ENCODE peak calls at places on chromosome 12, in ten cellular contexts. O is effector memory CD4-positive, alpha-beta T cell; M is tibial artery; Q is breast epithelium; F is vagina; Z is CD8-positive, alpha-beta memory T cell; Y is thyroid gland; D is endothelial cell of umbilical vein; T is lower lobe of right lung; H is IMR-90. E is an unnamed sample. For H3K27me3, the result is how much of the 10 kb centered on the place peaks cover.

GRCh38 chr12:1047898-1048660 is 57.1 kb downstream of the ERC1 start:
- DNase-seq in D (peak), M (no peak), Z (no peak), Q (no peak), O (no peak), Y (no peak), H (no peak), F (no peak), T (no peak), E (no peak)

GRCh38 chr12:132602578-132603239 is 7.7 kb downstream of the LRCOL1 start:
- DNase-seq in D (peak), F (no peak), H (no peak), O (no peak), Z (no peak), Y (no peak), M (no peak), Q (no peak), T (peak), E (no peak)

GRCh38 chr12:57521475-57522018 is 1.1 kb upstream of the MBD6 start:
- DNase-seq in D (no peak), F (no peak), H (peak), M (peak), Z (no peak), O (no peak), Q (no peak), Y (peak), T (peak), E (no peak)

GRCh38 chr12:131733874-131734273 is 23.0 kb downstream of the SFSWAP start:
- DNase-seq in Q (no peak), F (peak), H (no peak), O (no peak), Y (no peak), D (no peak), M (no peak), Z (no peak), T (no peak), E (no peak)

GRCh38 chr12:57092876-57093411 is 4.0 kb downstream of the NAB2 start:
- DNase-seq in O (no peak), Y (no peak), Q (no peak), M (no peak), T (no peak), F (no peak), D (no peak), Z (no peak), H (no peak), E (no peak)

GRCh38 chr12:110585231-110585799 is 2.2 kb upstream of the PPTC7 start:
- DNase-seq in Y (peak), Q (no peak), F (no peak), T (no peak), M (peak), D (peak), O (no peak), Z (no peak), H (peak), E (peak)

GRCh38 chr12:74468401-74468800 is 69.2 kb upstream of the ATXN7L3B start:
- DNase-seq in F (no peak), Z (no peak), H (no peak), D (no peak), Q (no peak), M (no peak), O (no peak), T (no peak), Y (no peak), E (no peak)

GRCh38 chr12:93449277-93449676 is 7.5 kb upstream of the UBE2N start:
- DNase-seq in H (no peak), M (no peak), Y (no peak), T (no peak), F (no peak), D (no peak), O (no peak), Z (no peak), Q (no peak), E (no peak)

GRCh38 chr12:67042697-67043131 is 226.4 kb upstream of the CAND1 start:
- DNase-seq in O (no peak), F (no peak), Q (no peak), H (peak), Y (no peak), M (no peak), D (no peak), T (no peak), Z (no peak), E (peak)

GRCh38 chr12:105485321-105485910 is 154.9 kb downstream of the C12orf75 start:
- DNase-seq in M (peak), O (no peak), Y (peak), Q (no peak), H (peak), T (no peak), F (no peak), D (peak), Z (no peak), E (peak)

GRCh38 chr12:34598352-34598827 is 576.1 kb downstream of the ALG10 start:
- DNase-seq in H (no peak), Q (no peak), Y (no peak), M (no peak), O (no peak), T (no peak), D (no peak), Z (no peak), F (peak), E (no peak)

GRCh38 chr12:117101953-117102833 is 3.0 kb upstream of the TESC start:
- DNase-seq in Y (no peak), Z (no peak), T (no peak), D (no peak), M (no peak), F (no peak), O (no peak), H (no peak), Q (peak), E (no peak)
- H3K27me3 ChIP-seq in Y (under half), Z (under half), T (under half), D (under half), M (half or more), F (under half), O (under half), H (half or more), Q (under half), E (half or more)

GRCh38 chr12:125149160-125150108 is 84.2 kb downstream of the AACS start:
- DNase-seq in Z (no peak), H (no peak), D (no peak), T (no peak), O (no peak), F (no peak), Y (no peak), M (no peak), Q (no peak), E (no peak)
- H3K27me3 ChIP-seq in Z (under half), H (under half), D (under half), T (under half), O (under half), F (under half), Y (under half), M (under half), Q (under half), E (under half)

DNA sequence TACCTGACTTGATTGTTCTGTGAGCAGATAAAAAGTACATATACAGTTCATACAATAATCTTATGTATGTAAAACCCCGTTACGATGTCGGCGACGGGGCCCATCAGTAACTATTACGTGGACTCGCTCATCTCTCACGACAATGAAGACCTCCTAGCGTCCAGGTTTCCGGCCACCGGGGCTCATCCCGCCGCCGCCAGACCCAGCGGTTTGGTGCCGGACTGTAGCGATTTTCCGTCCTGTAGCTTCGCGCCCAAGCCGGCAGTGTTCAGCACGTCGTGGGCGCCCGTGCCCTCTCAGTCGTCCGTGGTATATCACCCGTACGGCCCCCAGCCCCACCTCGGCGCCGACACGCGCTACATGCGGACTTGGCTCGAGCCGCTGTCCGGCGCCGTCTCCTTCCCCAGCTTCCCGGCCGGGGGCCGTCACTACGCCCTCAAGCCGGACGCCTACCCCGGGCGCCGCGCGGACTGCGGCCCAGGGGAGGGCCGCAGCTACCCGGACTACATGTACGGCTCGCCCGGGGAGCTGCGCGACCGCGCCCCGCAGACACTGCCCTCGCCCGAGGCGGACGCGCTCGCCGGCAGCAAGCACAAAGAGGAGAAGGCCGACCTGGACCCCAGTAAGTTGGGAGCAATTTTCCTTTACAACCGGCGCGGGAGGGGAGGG is at the start of gene HOXC9:
- DNase-seq in O (no peak), Y (no peak), M (no peak), D (peak), Q (no peak), T (no peak), H (no peak), Z (no peak), F (no peak), E (no peak)
- H3K27me3 ChIP-seq in O (half or more), Y (half or more), M (under half), D (half or more), Q (under half), T (half or more), H (half or more), Z (half or more), F (under half), E (under half)

DNA sequence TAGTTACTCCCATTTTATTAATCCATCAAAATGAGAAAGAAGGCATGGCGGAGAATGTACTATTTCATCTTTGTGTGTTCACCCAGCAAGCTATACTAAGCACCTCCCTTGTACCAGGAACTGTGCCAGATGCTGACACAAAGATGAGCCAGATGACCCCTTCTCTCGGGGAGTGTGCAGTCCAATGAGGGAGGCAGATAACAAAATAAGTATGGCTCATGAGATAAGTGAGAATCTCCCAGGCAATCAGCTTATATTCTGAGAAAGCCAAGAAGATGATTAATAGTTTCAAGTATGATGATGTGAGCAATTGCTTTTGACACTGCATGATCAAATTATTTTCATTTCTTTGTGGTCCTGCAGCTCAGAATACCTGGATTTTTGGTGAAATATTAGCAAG is 1.3 kb upstream of the TMEM233 start:
- DNase-seq in D (no peak), Y (no peak), O (no peak), F (no peak), T (no peak), Z (no peak), Q (no peak), M (no peak), H (no peak), E (no peak)
- H3K27me3 ChIP-seq in D (under half), Y (under half), O (under half), F (under half), T (under half), Z (under half), Q (half or more), M (under half), H (under half), E (under half)